ENCODE peak calls at places on chromosomes 2 and 18, in eight cellular contexts. F is cardiac muscle cell; O is AG09309; N is CD8-positive, alpha-beta T cell; A is MM.1S; G is dorsolateral prefrontal cortex; M is WERI-Rb-1; W is osteoblast. Z is an unnamed sample.

GRCh38 chr2:119528036-119528435 is 3.8 kb upstream of the SCTR start:
- DNase-seq in N (no peak), O (no peak), G (no peak), W (no peak), F (no peak), A (no peak), M (no peak), Z (no peak)

GRCh38 chr2:98583516-98583865 is 24.8 kb downstream of the COA5 start:
- DNase-seq in W (no peak), G (no peak), A (no peak), O (no peak), N (no peak), M (no peak), F (no peak), Z (no peak)

GRCh38 chr2:172496096-172496709 is 59.7 kb upstream of the PDK1 start:
- DNase-seq in O (no peak), G (no peak), M (no peak), N (no peak), A (no peak), W (no peak), F (no peak), Z (no peak)

GRCh38 chr18:5895300-5895885 is at the start of gene TMEM200C:
- DNase-seq in N (no peak), O (no peak), M (peak; percentile 11), W (peak; percentile 82), F (peak; percentile 8), G (peak; percentile 9), A (peak; percentile 58), Z (no peak)

GRCh38 chr2:220893411-220893810 is 678.7 kb downstream of the EPHA4 start:
- DNase-seq in F (no peak), N (no peak), G (no peak), W (no peak), A (no peak), O (no peak), M (no peak), Z (no peak)

GRCh38 chr2:20509766-20510490 is 63.1 kb downstream of the RHOB start:
- DNase-seq in F (peak; percentile 56), G (peak; percentile 62), W (peak; percentile 69), O (no peak), A (peak; percentile 85), M (peak; percentile 94), N (no peak), Z (peak; percentile 44)

GRCh38 chr2:236903978-236904377 is 181.7 kb upstream of the COPS8 start:
- DNase-seq in N (no peak), W (no peak), F (peak; percentile 15), G (no peak), A (no peak), M (no peak), O (no peak), Z (no peak)

GRCh38 chr18:21682276-21683051 is 22.1 kb downstream of the ABHD3 start:
- DNase-seq in W (peak; percentile 77), N (peak; percentile 5), M (no peak), A (peak; percentile 85), F (peak; percentile 83), O (peak; percentile 62), G (no peak), Z (peak; percentile 82)

GRCh38 chr2:232519581-232519980 is 607 bp upstream of the PRSS56 start:
- DNase-seq in F (no peak), M (no peak), A (no peak), G (no peak), O (no peak), W (no peak), N (no peak), Z (no peak)

GRCh38 chr2:161844845-161845244 is 220.6 kb downstream of the SLC4A10 start:
- DNase-seq in N (no peak), A (no peak), G (no peak), F (no peak), O (no peak), W (no peak), M (no peak), Z (no peak)

GRCh38 chr2:152623076-152623740 is 94.1 kb downstream of the PRPF40A start:
- DNase-seq in N (no peak), O (no peak), A (no peak), W (no peak), G (no peak), F (no peak), M (no peak), Z (no peak)

GRCh38 chr2:204888222-204888621 is 342.9 kb downstream of the PARD3B start:
- DNase-seq in A (no peak), N (no peak), O (peak; percentile 8), F (no peak), M (no peak), W (no peak), G (no peak), Z (no peak)

GRCh38 chr2:160425394-160425793 is 68.2 kb downstream of the RBMS1 start:
- DNase-seq in M (no peak), O (no peak), A (no peak), N (no peak), W (no peak), F (no peak), G (no peak), Z (peak; percentile 61)
- H3K4me3 ChIP-seq in M (no peak overlapping the region), O (no peak overlapping the region), A (no peak overlapping the region), N (no peak overlapping the region), W (no peak overlapping the region), F (no peak overlapping the region), G (no peak overlapping the region), Z (no peak overlapping the region)

GRCh38 chr2:9424447-9425164 is 1.2 kb downstream of the CPSF3 start:
- DNase-seq in G (no peak), W (peak; percentile 29), F (no peak), O (no peak), M (no peak), A (no peak), N (no peak), Z (no peak)

GRCh38 chr2:9420495-9420894 is 2.8 kb downstream of the ITGB1BP1 start:
- DNase-seq in M (no peak), A (no peak), O (no peak), W (peak; percentile 62), F (no peak), G (no peak), N (no peak), Z (no peak)

GRCh38 chr2:9423922-9424272 is 443 bp downstream of the CPSF3 start:
- DNase-seq in W (no peak), A (peak; percentile 53), M (peak; percentile 29), G (no peak), F (peak; percentile 38), N (no peak), O (no peak), Z (no peak)

GRCh38 chr2:9422321-9423099 is 818 bp downstream of the ITGB1BP1 start:
- DNase-seq in W (peak; percentile 85), M (peak; percentile 46), G (peak; percentile 56), N (peak; percentile 31), F (no peak), O (no peak), A (peak; percentile 38), Z (no peak)

GRCh38 chr2:9423100-9423921 is at the start of the genes CPSF3 and ITGB1BP1:
- DNase-seq in M (peak; percentile 99), O (peak; percentile 83), N (peak; percentile 97), F (peak; percentile 99), A (peak; percentile 98), G (peak; percentile 96), W (peak; percentile 97), Z (peak; percentile 97)
- TF ChIP-seq CTCF in M (no peak), O (no peak), N (no peak), F (no peak), A (no peak), G (peak; percentile 25), W (no peak), Z (no peak)

GRCh38 chr2:231152800-231153557 is 28.1 kb upstream of the HTR2B start:
- DNase-seq in W (peak; percentile 32), F (peak; percentile 49), O (peak; percentile 46), A (no peak), M (no peak), N (no peak), G (no peak), Z (peak; percentile 55)
- H3K4me3 ChIP-seq in W (no peak overlapping the region), F (no peak overlapping the region), O (no peak overlapping the region), A (no peak overlapping the region), M (no peak overlapping the region), N (no peak overlapping the region), G (no peak overlapping the region), Z (no peak overlapping the region)

GRCh38 chr18:10518595-10519273 is 7.1 kb upstream of the NAPG start:
- DNase-seq in O (no peak), M (peak; percentile 85), A (no peak), G (peak; percentile 69), F (peak; percentile 75), N (no peak), W (no peak), Z (peak; percentile 39)
- TF ChIP-seq CTCF in O (peak; percentile 43), M (peak; percentile 79), A (no peak), G (peak; percentile 67), F (peak; percentile 53), N (no peak), W (peak; percentile 41), Z (peak; percentile 33)